ENCODE peak calls at places on chromosome 12, in nine cellular contexts. H, P, F, C, U, L, T, M and W are unnamed samples.

GRCh38 chr12:19692566-19692965 is 253.3 kb downstream of the AEBP2 start:
- DNase-seq in M (no peak), L (no peak), T (no peak), P (no peak), U (no peak), F (no peak), H (no peak), C (no peak), W (no peak)

GRCh38 chr12:24719293-24719721 is 229.6 kb downstream of the BCAT1 start:
- DNase-seq in P (no peak), H (peak), M (peak), F (no peak), U (no peak), C (no peak), T (no peak), L (no peak), W (no peak)

GRCh38 chr12:2154521-2154920 is 101.7 kb downstream of the CACNA1C start:
- DNase-seq in L (no peak), C (no peak), T (no peak), H (no peak), U (no peak), M (no peak), F (no peak), P (no peak), W (no peak)

GRCh38 chr12:53025250-53025649 is 19.0 kb downstream of the EIF4B start:
- DNase-seq in T (no peak), H (no peak), C (no peak), M (no peak), L (no peak), F (no peak), U (no peak), P (no peak), W (no peak)

GRCh38 chr12:92469837-92470236 is 233.0 kb upstream of the PLEKHG7 start:
- DNase-seq in C (no peak), F (no peak), L (no peak), M (no peak), U (peak), T (no peak), H (no peak), P (no peak), W (no peak)

GRCh38 chr12:27999521-27999920 is 27.0 kb upstream of the PTHLH start:
- DNase-seq in L (no peak), C (no peak), F (no peak), M (no peak), H (no peak), U (no peak), P (no peak), T (no peak), W (no peak)

GRCh38 chr12:89984846-89985245 is 276.2 kb upstream of the ATP2B1 start:
- DNase-seq in U (no peak), T (no peak), M (no peak), C (no peak), F (no peak), H (no peak), P (no peak), L (no peak), W (no peak)

GRCh38 chr12:108842364-108842763 is 15.0 kb downstream of the SSH1 start:
- DNase-seq in L (no peak), U (no peak), T (no peak), F (no peak), C (no peak), H (no peak), M (no peak), P (no peak), W (no peak)

GRCh38 chr12:110355080-110355479 is 48.4 kb downstream of the ANAPC7 start:
- DNase-seq in P (peak), F (peak), C (no peak), T (no peak), H (no peak), U (no peak), L (no peak), M (no peak), W (no peak)

GRCh38 chr12:26795899-26796298 is 37.1 kb downstream of the ITPR2 start:
- DNase-seq in T (no peak), M (no peak), L (no peak), C (no peak), P (no peak), U (no peak), H (no peak), F (no peak), W (no peak)

GRCh38 chr12:3633396-3633795 is 119.5 kb downstream of the CRACR2A start:
- DNase-seq in T (no peak), L (no peak), C (no peak), H (no peak), F (no peak), U (no peak), M (no peak), P (no peak), W (no peak)

GRCh38 chr12:83084516-83085234 is 398.0 kb downstream of the TMTC2 start:
- DNase-seq in T (no peak), M (no peak), U (no peak), L (no peak), H (no peak), F (no peak), P (peak), C (no peak), W (no peak)

GRCh38 chr12:66279127-66279712 is 23.1 kb upstream of the HELB start:
- DNase-seq in L (no peak), C (peak), H (peak), F (peak), U (no peak), T (no peak), P (peak), M (peak), W (no peak)

GRCh38 chr12:80242341-80242740 is 143.0 kb downstream of the OTOGL start:
- DNase-seq in P (no peak), M (no peak), T (no peak), F (no peak), L (no peak), U (no peak), H (no peak), C (no peak), W (no peak)

GRCh38 chr12:48691826-48692473 is 9.9 kb upstream of the KANSL2 start:
- DNase-seq in L (no peak), M (no peak), P (no peak), F (no peak), C (no peak), H (no peak), T (no peak), U (no peak), W (no peak)

GRCh38 chr12:8829621-8830020 is 7.2 kb downstream of the A2ML1 start:
- DNase-seq in U (no peak), T (no peak), F (no peak), P (no peak), M (no peak), C (no peak), L (no peak), H (no peak), W (no peak)

GRCh38 chr12:1890810-1891209 is 27.6 kb downstream of the CACNA2D4 start:
- DNase-seq in L (no peak), H (no peak), M (no peak), P (no peak), C (no peak), U (no peak), F (no peak), T (no peak), W (no peak)

GRCh38 chr12:120194534-120195395 is at the start of gene GCN1:
- DNase-seq in U (peak), F (peak), M (peak), T (peak), H (peak), C (peak), L (peak), P (peak), W (peak)

GRCh38 chr12:48414046-48414445 is 58.3 kb upstream of the ANP32D start:
- DNase-seq in C (no peak), T (no peak), L (no peak), M (no peak), H (no peak), P (no peak), U (no peak), F (no peak), W (no peak)

GRCh38 chr12:26848156-26848825 is 15.3 kb upstream of the ITPR2 start:
- DNase-seq in F (no peak), L (no peak), C (no peak), T (no peak), H (no peak), U (no peak), M (no peak), P (no peak), W (no peak)

GRCh38 chr12:106522708-106523107 is 60.1 kb upstream of the RFX4 start:
- DNase-seq in P (no peak), H (no peak), U (no peak), C (no peak), T (no peak), M (no peak), L (no peak), F (no peak), W (no peak)

GRCh38 chr12:5213990-5214389 is 170.3 kb downstream of the KCNA5 start:
- DNase-seq in M (no peak), C (no peak), L (no peak), T (no peak), F (no peak), P (no peak), H (no peak), U (no peak), W (no peak)

GRCh38 chr12:105935106-105935505 is 203.6 kb downstream of the NUAK1 start:
- DNase-seq in M (no peak), H (no peak), F (no peak), T (no peak), C (no peak), U (no peak), P (no peak), L (no peak), W (peak)

GRCh38 chr12:51196547-51196946 is 21.3 kb downstream of the POU6F1 start:
- DNase-seq in P (no peak), T (no peak), U (no peak), M (no peak), L (no peak), H (no peak), F (no peak), C (no peak), W (no peak)

GRCh38 chr12:26124491-26125450 is at the start of gene BHLHE41:
- DNase-seq in M (no peak), C (peak), T (peak), P (peak), U (peak), F (no peak), H (no peak), L (no peak), W (peak)

GRCh38 chr12:104457746-104458644 is 1.2 kb downstream of the CHST11 start:
- DNase-seq in H (peak), U (peak), F (peak), T (no peak), L (peak), M (peak), C (peak), P (peak), W (no peak)

GRCh38 chr12:91326043-91327027 is 143.7 kb upstream of the DCN start:
- DNase-seq in H (peak), F (peak), T (no peak), M (no peak), C (peak), L (no peak), P (peak), U (no peak), W (no peak)

GRCh38 chr12:104506691-104507401 is 50.1 kb downstream of the CHST11 start:
- DNase-seq in M (no peak), H (no peak), L (no peak), C (no peak), P (no peak), U (no peak), T (no peak), F (no peak), W (no peak)

GRCh38 chr12:76866726-76867125 is 12.1 kb downstream of the CSRP2 start:
- DNase-seq in L (no peak), H (no peak), T (no peak), F (no peak), P (no peak), U (no peak), C (peak), M (no peak), W (no peak)